ENCODE peak calls at places on chromosome 5, in seven cellular contexts. A is IMR-90, Y is neuronal stem cell, X is mesendoderm, O is H9, Z is H1, R is trophoblast cell. V is an unnamed sample.

GRCh38 chr5:6781711-6782110 is 68.5 kb downstream of the TENT4A start:
- DNase-seq in X (no peak), Z (no peak), A (peak; percentile 39), R (peak; percentile 83), O (no peak), Y (no peak), V (no peak)

GRCh38 chr5:141841376-141841775 is 36.8 kb downstream of the PCDH1 start:
- DNase-seq in A (no peak), R (no peak), O (no peak), Z (no peak), X (no peak), Y (no peak), V (no peak)

GRCh38 chr5:156559955-156560354 is 233.0 kb downstream of the SGCD start:
- DNase-seq in R (no peak), X (no peak), Z (no peak), Y (no peak), O (no peak), A (no peak), V (no peak)

GRCh38 chr5:199821-200645 is 8.7 kb downstream of the LRRC14B start:
- DNase-seq in A (no peak), X (no peak), Y (no peak), Z (no peak), O (no peak), R (no peak), V (no peak)

GRCh38 chr5:150645070-150645700 is 4.7 kb downstream of the SYNPO start:
- DNase-seq in Z (no peak), Y (peak; percentile 83), O (no peak), R (peak; percentile 73), A (peak; percentile 71), X (peak; percentile 82), V (peak; percentile 87)

GRCh38 chr5:172729588-172729987 is 41.4 kb downstream of the DUSP1 start:
- DNase-seq in A (no peak), X (no peak), R (no peak), O (no peak), Y (no peak), Z (no peak), V (no peak)

GRCh38 chr5:62596096-62596495 is 17.5 kb downstream of the LRRC70 start:
- DNase-seq in X (no peak), O (no peak), A (peak; percentile 16), Z (no peak), Y (no peak), R (peak; percentile 58), V (no peak)

GRCh38 chr5:136087961-136088871 is 44.4 kb upstream of the SMAD5 start:
- DNase-seq in Z (no peak), R (no peak), X (no peak), O (no peak), Y (no peak), A (peak; percentile 36), V (no peak)

GRCh38 chr5:14108170-14108996 is 34.8 kb upstream of the TRIO start:
- DNase-seq in A (peak; percentile 91), X (peak; percentile 88), R (peak; percentile 85), O (peak; percentile 71), Z (peak; percentile 62), Y (peak; percentile 43), V (peak; percentile 86)

GRCh38 chr5:33969572-33970452 is 14.7 kb downstream of the SLC45A2 start:
- DNase-seq in X (peak; percentile 64), O (peak; percentile 51), R (peak; percentile 47), Z (no peak), Y (peak; percentile 36), A (peak; percentile 71), V (peak; percentile 67)

GRCh38 chr5:180910182-180910581 is 11.2 kb downstream of the BTNL8 start:
- DNase-seq in R (no peak), Y (no peak), O (no peak), A (no peak), Z (no peak), X (no peak), V (no peak)

GRCh38 chr5:164052536-164053090 is 547.2 kb downstream of the MAT2B start:
- DNase-seq in Y (no peak), A (peak; percentile 87), X (no peak), Z (no peak), O (no peak), R (no peak), V (peak; percentile 49)

GRCh38 chr5:167489202-167489601 is 802.2 kb upstream of the WWC1 start:
- DNase-seq in Y (no peak), O (no peak), X (no peak), Z (no peak), R (no peak), A (no peak), V (peak; percentile 32)

GRCh38 chr5:176740131-176740701 is 70.1 kb upstream of the UNC5A start:
- DNase-seq in O (peak; percentile 30), R (no peak), Z (no peak), A (no peak), Y (no peak), X (no peak), V (no peak)

GRCh38 chr5:10860196-10860543 is 99.1 kb upstream of the DAP start:
- DNase-seq in O (no peak), X (no peak), R (no peak), Z (no peak), Y (no peak), A (no peak), V (no peak)

GRCh38 chr5:43121565-43122484 is 1.1 kb downstream of the ZNF131 start:
- DNase-seq in Z (no peak), O (no peak), A (peak; percentile 80), R (peak; percentile 48), X (peak; percentile 27), Y (peak; percentile 3), V (peak; percentile 81)

GRCh38 chr5:53373420-53374188 is 106.8 kb upstream of the FST start:
- DNase-seq in O (no peak), Y (no peak), R (peak; percentile 81), X (no peak), Z (no peak), A (peak; percentile 62), V (peak; percentile 66)

GRCh38 chr5:96958977-96959376 is 23.1 kb downstream of the LNPEP start:
- DNase-seq in Z (no peak), X (no peak), A (no peak), O (no peak), R (no peak), Y (no peak), V (no peak)

GRCh38 chr5:139271201-139272027 is 22.1 kb upstream of the MATR3 start:
- DNase-seq in O (no peak), Z (no peak), X (no peak), R (peak; percentile 73), A (peak; percentile 94), Y (no peak), V (peak; percentile 86)

GRCh38 chr5:59358005-59358404 is 535.5 kb downstream of the PDE4D start:
- DNase-seq in A (no peak), Z (no peak), O (no peak), X (peak; percentile 59), Y (no peak), R (no peak), V (peak; percentile 47)
- H3K4ac ChIP-seq in A (no peak overlapping the region), Z (no peak overlapping the region), O (no peak overlapping the region), X (peak overlapping the region; percentile 16), Y (no peak overlapping the region), R (no peak overlapping the region), V (no peak overlapping the region)

GRCh38 chr5:75457691-75458090 is 53.7 kb downstream of the CERT1 start:
- DNase-seq in X (no peak), R (peak; percentile 75), A (no peak), O (no peak), Z (no peak), Y (no peak), V (no peak)

GRCh38 chr5:75461679-75462078 is 49.8 kb downstream of the CERT1 start:
- DNase-seq in Y (no peak), O (no peak), Z (no peak), A (peak; percentile 44), X (no peak), R (no peak), V (peak; percentile 17)

GRCh38 chr5:75463726-75464125 is 47.7 kb downstream of the CERT1 start:
- DNase-seq in Z (no peak), O (no peak), X (no peak), R (no peak), A (no peak), Y (no peak), V (no peak)

GRCh38 chr5:75460532-75460931 is 50.9 kb downstream of the CERT1 start:
- DNase-seq in X (no peak), A (no peak), O (no peak), Y (no peak), Z (no peak), R (no peak), V (no peak)

GRCh38 chr5:75460947-75461346 is 50.5 kb downstream of the CERT1 start:
- DNase-seq in X (no peak), Z (no peak), Y (no peak), O (no peak), A (no peak), R (no peak), V (no peak)
- H4K8ac ChIP-seq in X (no peak overlapping the region), Z (no peak overlapping the region), Y (no peak overlapping the region), O (no peak overlapping the region), A (no peak overlapping the region), R (no peak overlapping the region), V (no peak overlapping the region)

GRCh38 chr5:68932830-68933434 is 160.9 kb upstream of the SLC30A5 start:
- DNase-seq in R (peak; percentile 41), O (no peak), Z (no peak), X (peak; percentile 72), A (no peak), Y (peak; percentile 38), V (no peak)
- H3K4ac ChIP-seq in R (no peak overlapping the region), O (no peak overlapping the region), Z (no peak overlapping the region), X (no peak overlapping the region), A (no peak overlapping the region), Y (no peak overlapping the region), V (no peak overlapping the region)

GRCh38 chr5:2763533-2763794 is 12.0 kb upstream of the IRX2 start:
- DNase-seq in R (no peak), Y (no peak), X (no peak), O (no peak), Z (no peak), A (no peak), V (no peak)

GRCh38 chr5:2759696-2760461 is 8.4 kb upstream of the IRX2 start:
- DNase-seq in Z (no peak), Y (no peak), O (no peak), A (no peak), X (no peak), R (no peak), V (no peak)

GRCh38 chr5:2762744-2763532 is 11.5 kb upstream of the IRX2 start:
- DNase-seq in O (no peak), R (no peak), Z (no peak), Y (no peak), X (no peak), A (no peak), V (no peak)

GRCh38 chr5:2764581-2764980 is 13.1 kb upstream of the IRX2 start:
- DNase-seq in Z (no peak), X (no peak), A (no peak), Y (no peak), R (no peak), O (no peak), V (no peak)

GRCh38 chr5:2761921-2762488 is 10.5 kb upstream of the IRX2 start:
- DNase-seq in O (no peak), Y (no peak), R (no peak), Z (no peak), X (peak; percentile 32), A (no peak), V (no peak)
- H4K8ac ChIP-seq in O (no peak overlapping the region), Y (no peak overlapping the region), R (peak overlapping the region; percentile 58), Z (no peak overlapping the region), X (no peak overlapping the region), A (no peak overlapping the region), V (no peak overlapping the region)

V was measured in mesenchymal stem cell.